ENCODE peak calls at places on chromosomes 5 and 9, in five cellular contexts. N, S, M, I and B are unnamed samples.

GRCh38 chr9:31908158-31908890 is 476.1 kb upstream of the ACO1 start:
- DNase-seq in N (no peak), S (no peak), M (no peak), I (no peak), B (no peak)

GRCh38 chr9:88535226-88535931 is 401 bp downstream of the NXNL2 start:
- DNase-seq in N (no peak), S (peak; percentile 66), M (no peak), I (peak; percentile 25), B (peak; percentile 30)

GRCh38 chr5:120614512-120614911 is 150.4 kb downstream of the PRR16 start:
- DNase-seq in N (no peak), S (no peak), M (no peak), I (no peak), B (no peak)

GRCh38 chr5:73032635-73033034 is 76.8 kb downstream of the FCHO2 start:
- DNase-seq in N (no peak), S (no peak), M (no peak), I (no peak), B (no peak)

GRCh38 chr5:98605010-98605425 is 168.4 kb upstream of the RGMB start:
- DNase-seq in N (no peak), S (no peak), M (no peak), I (no peak), B (no peak)

GRCh38 chr5:129906177-129906887 is 2.1 kb downstream of the CHSY3 start:
- DNase-seq in N (no peak), S (no peak), M (peak; percentile 62), I (peak; percentile 10), B (no peak)

GRCh38 chr9:129840024-129840423 is 4.8 kb downstream of the USP20 start:
- DNase-seq in N (no peak), S (no peak), M (no peak), I (no peak), B (no peak)

GRCh38 chr5:65027149-65027548 is 258.4 kb downstream of the CWC27 start:
- DNase-seq in N (no peak), S (no peak), M (no peak), I (no peak), B (no peak)

GRCh38 chr5:54673523-54674225 is 156.1 kb downstream of the SNX18 start:
- DNase-seq in N (no peak), S (peak; percentile 71), M (peak; percentile 81), I (no peak), B (peak; percentile 44)

GRCh38 chr5:77645158-77645994 is 6.9 kb upstream of the OTP start:
- DNase-seq in N (no peak), S (peak; percentile 69), M (no peak), I (peak; percentile 42), B (peak; percentile 47)

GRCh38 chr5:37721447-37721871 is 118.4 kb downstream of the GDNF start:
- DNase-seq in N (no peak), S (no peak), M (no peak), I (no peak), B (no peak)

GRCh38 chr5:10633271-10634049 is 69.6 kb downstream of the ANKRD33B start:
- DNase-seq in N (no peak), S (no peak), M (no peak), I (no peak), B (no peak)

GRCh38 chr5:155193018-155193417 is 179.5 kb downstream of the KIF4B start:
- DNase-seq in N (no peak), S (no peak), M (no peak), I (no peak), B (no peak)

GRCh38 chr9:129879103-129879699 is 43.9 kb downstream of the USP20 start:
- DNase-seq in N (no peak), S (no peak), M (no peak), I (no peak), B (no peak)

GRCh38 chr5:55234171-55234700 is 828 bp upstream of the CCNO start:
- DNase-seq in N (no peak), S (no peak), M (no peak), I (peak; percentile 78), B (peak; percentile 63)

GRCh38 chr5:42798284-42799240 is 13.1 kb downstream of the SELENOP start:
- DNase-seq in N (no peak), S (no peak), M (no peak), I (no peak), B (peak; percentile 26)

GRCh38 chr9:90810686-90811085 is 9.1 kb downstream of the SYK start:
- DNase-seq in N (no peak), S (no peak), M (no peak), I (peak; percentile 69), B (no peak)

GRCh38 chr9:38175423-38175822 is 106.4 kb upstream of the SHB start:
- DNase-seq in N (no peak), S (no peak), M (no peak), I (no peak), B (no peak)

GRCh38 chr5:158084292-158084691 is 225.3 kb upstream of the CLINT1 start:
- DNase-seq in N (no peak), S (no peak), M (no peak), I (no peak), B (no peak)

GRCh38 chr5:37840036-37840909 is at the start of gene GDNF:
- DNase-seq in N (no peak), S (peak; percentile 65), M (peak; percentile 91), I (peak; percentile 23), B (peak; percentile 34)

GRCh38 chr5:142839711-142840441 is 69.7 kb downstream of the ARHGAP26 start:
- DNase-seq in N (no peak), S (no peak), M (peak; percentile 92), I (peak; percentile 70), B (no peak)

GRCh38 chr9:22203371-22204138 is 194.4 kb upstream of the CDKN2B start:
- DNase-seq in N (no peak), S (no peak), M (no peak), I (no peak), B (no peak)

GRCh38 chr9:93329632-93330286 is 121.7 kb upstream of the FAM120A start:
- DNase-seq in N (no peak), S (no peak), M (no peak), I (no peak), B (no peak)

GRCh38 chr5:8842906-8843590 is 702.8 kb downstream of the SEMA5A start:
- DNase-seq in N (no peak), S (no peak), M (no peak), I (no peak), B (no peak)

GRCh38 chr9:74066605-74067004 is 430.5 kb upstream of the RORB start:
- DNase-seq in N (no peak), S (no peak), M (no peak), I (no peak), B (no peak)

GRCh38 chr9:74066128-74066527 is 431.0 kb upstream of the RORB start:
- DNase-seq in N (no peak), S (no peak), M (no peak), I (no peak), B (no peak)

GRCh38 chr9:74073897-74074296 is 423.2 kb upstream of the RORB start:
- DNase-seq in N (no peak), S (no peak), M (no peak), I (no peak), B (no peak)

GRCh38 chr9:74071502-74071901 is 425.6 kb upstream of the RORB start:
- DNase-seq in N (no peak), S (no peak), M (no peak), I (no peak), B (no peak)
- H3K4me1 ChIP-seq in N (no peaks in the 10 kb centered on the region), S (no peaks in the 10 kb centered on the region), M (no peaks in the 10 kb centered on the region), I (no peaks in the 10 kb centered on the region), B (no peaks in the 10 kb centered on the region)

GRCh38 chr5:180069589-180070247 is 1.8 kb downstream of the RNF130 start:
- DNase-seq in N (no peak), S (peak; percentile 33), M (no peak), I (no peak), B (peak; percentile 56)
- TF ChIP-seq POLR2A in N (no peak), S (no peak), M (no peak), I (no peak), B (no peak)

DNA sequence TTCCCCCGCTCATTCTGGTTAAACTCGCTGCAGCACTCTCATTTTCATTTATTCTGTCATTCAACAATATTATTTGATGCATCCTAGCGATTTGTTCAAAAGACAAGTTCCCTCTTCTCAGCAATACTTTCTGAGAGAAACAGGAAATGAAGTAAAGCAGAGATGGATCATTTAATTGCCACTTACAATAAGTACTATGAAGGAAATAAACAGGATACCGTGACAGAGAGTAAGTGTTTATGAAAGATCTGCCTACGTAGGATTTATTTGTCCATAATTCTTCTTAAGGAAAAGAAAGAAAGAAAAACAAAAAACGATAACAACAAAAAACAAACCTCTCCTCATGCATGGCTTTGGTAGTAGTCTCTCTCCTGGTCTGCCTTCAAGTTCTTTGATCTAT is 406.8 kb upstream of the ZNF608 start:
- DNase-seq in N (no peak), S (no peak), M (no peak), I (no peak), B (no peak)
- H3K4me1 ChIP-seq in N (no peaks in the 10 kb centered on the region), S (no peaks in the 10 kb centered on the region), M (no peaks in the 10 kb centered on the region), I (no peaks in the 10 kb centered on the region), B (peaks cover 6% of the 10 kb centered on the region)

DNA sequence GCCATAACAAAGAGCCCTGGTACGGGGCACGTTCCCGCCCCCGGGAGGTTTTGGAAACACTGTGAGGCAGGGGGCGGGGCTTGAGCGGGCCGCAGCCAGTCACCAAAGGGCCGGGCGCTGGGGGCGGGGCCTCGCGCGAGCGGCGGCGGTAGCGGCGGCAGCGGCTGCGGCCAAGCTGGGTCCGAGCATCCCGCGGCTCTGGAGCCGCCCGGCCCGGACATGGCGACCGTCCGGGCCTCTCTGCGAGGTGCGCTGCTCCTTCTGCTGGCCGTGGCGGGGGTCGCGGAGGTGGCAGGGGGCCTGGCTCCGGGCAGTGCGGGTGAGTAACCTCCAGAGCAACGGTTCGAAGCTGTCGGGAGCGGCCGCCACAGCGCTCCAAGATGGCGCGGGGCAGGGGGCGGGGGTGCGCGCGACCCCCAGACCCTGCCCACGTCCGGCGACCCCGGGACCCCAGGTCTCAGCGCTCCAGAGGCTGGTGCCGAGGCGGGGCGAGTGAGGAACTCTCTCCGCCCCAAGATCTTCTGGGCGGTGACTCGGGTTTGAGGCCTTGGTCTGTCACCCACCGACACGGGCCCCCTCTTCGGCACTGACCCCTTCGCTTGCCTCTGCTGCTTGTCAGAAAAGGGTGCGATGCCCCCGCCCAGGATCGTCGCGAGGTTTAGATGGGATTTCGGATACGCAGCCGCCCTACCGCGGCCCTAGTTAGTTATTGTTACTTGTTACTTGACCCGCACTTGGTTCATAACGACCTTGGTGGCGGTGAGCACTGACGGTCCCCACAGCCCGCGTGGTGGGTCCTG is at the start of gene RECK:
- DNase-seq in N (peak; percentile 80), S (peak; percentile 95), M (peak; percentile 93), I (peak; percentile 89), B (peak; percentile 84)
- TF ChIP-seq POLR2A in N (peak; percentile 21), S (no peak), M (peak; percentile 13), I (peak; percentile 75), B (no peak)

DNA sequence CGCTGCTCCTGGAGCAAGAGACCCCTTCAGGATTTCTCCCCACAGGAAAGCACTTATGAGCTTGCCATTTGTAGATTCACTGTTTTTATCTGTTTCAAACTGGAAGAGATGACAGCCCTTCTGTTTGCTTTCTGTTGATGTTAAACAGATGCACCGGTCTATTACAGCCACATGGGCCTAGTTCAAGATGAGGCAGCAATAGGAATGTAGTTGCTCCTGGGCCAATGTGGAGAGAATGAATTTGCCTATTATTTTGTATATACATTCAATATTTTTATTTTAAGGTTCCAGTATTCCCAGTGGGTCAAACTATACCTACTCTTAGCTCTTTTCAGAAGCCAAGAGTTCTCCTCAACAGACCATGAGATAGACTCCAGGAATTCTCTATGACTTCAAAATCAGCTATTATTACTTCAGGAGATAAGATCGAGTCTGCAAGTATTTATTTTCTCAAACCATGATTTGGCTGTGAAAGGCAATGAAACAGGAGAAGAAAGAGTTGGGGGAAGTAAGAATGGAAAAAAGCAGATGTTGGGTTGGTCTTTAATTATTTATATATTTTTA is 461.6 kb downstream of the RASEF start:
- DNase-seq in N (no peak), S (no peak), M (no peak), I (no peak), B (no peak)
- H3K4me1 ChIP-seq in N (no peaks in the 10 kb centered on the region), S (no peaks in the 10 kb centered on the region), M (peaks cover 69% of the 10 kb centered on the region), I (peaks cover 9% of the 10 kb centered on the region), B (peaks cover 27% of the 10 kb centered on the region)

GRCh38 chr5:172454355-172455086 is at the start of gene SH3PXD2B:
- DNase-seq in N (no peak), S (peak; percentile 84), M (peak; percentile 86), I (peak; percentile 57), B (peak; percentile 63)
- TF ChIP-seq POLR2A in N (no peak), S (no peak), M (no peak), I (peak; percentile 76), B (no peak)